ENCODE peak calls at places on chromosomes 5 and 9, in six cellular contexts. O is progenitor cell of endocrine pancreas; N is CD8-positive, alpha-beta T cell; V is neural progenitor cell; C is neural crest cell; U is IMR-90. A is an unnamed sample.

GRCh38 chr5:169350759-169351240 is 49.9 kb upstream of the SLIT3 start:
- DNase-seq in N (no peak), C (no peak), V (no peak), U (peak), O (no peak), A (no peak)

GRCh38 chr9:88783613-88784230 is 207.5 kb upstream of the S1PR3 start:
- DNase-seq in U (no peak), O (no peak), V (peak), N (no peak), C (no peak), A (no peak)

GRCh38 chr9:132404228-132404881 is 2.3 kb downstream of the TTF1 start:
- DNase-seq in V (no peak), U (no peak), O (no peak), N (no peak), C (no peak), A (no peak)

GRCh38 chr5:143542798-143543144 is 139.3 kb upstream of the NR3C1 start:
- DNase-seq in O (no peak), U (no peak), C (no peak), N (no peak), V (no peak), A (no peak)

GRCh38 chr9:72954431-72955420 is 1.9 kb upstream of the ALDH1A1 start:
- DNase-seq in U (no peak), C (no peak), O (no peak), V (no peak), N (no peak), A (no peak)

GRCh38 chr5:63085551-63085950 is 506.9 kb downstream of the LRRC70 start:
- DNase-seq in U (no peak), V (no peak), O (no peak), N (no peak), C (no peak), A (no peak)

GRCh38 chr5:179269781-179270543 is 75.3 kb downstream of the ADAMTS2 start:
- DNase-seq in N (no peak), V (no peak), O (no peak), C (no peak), U (no peak), A (peak)

GRCh38 chr9:100534401-100534800 is 43.5 kb upstream of the CAVIN4 start:
- DNase-seq in C (no peak), N (no peak), V (no peak), U (no peak), O (no peak), A (no peak)

GRCh38 chr5:16536246-16536645 is 70.6 kb upstream of the ZNF622 start:
- DNase-seq in U (peak), C (no peak), N (no peak), O (no peak), V (no peak), A (no peak)

GRCh38 chr5:128905225-128906110 is 59.8 kb upstream of the SLC27A6 start:
- DNase-seq in C (peak), O (no peak), V (peak), N (no peak), U (peak), A (no peak)

GRCh38 chr5:177495243-177496060 is 2.0 kb downstream of the PDLIM7 start:
- DNase-seq in N (no peak), O (no peak), V (peak), C (peak), U (peak), A (peak)

GRCh38 chr5:143094087-143094511 is 309.4 kb downstream of the NR3C1 start:
- DNase-seq in U (peak), N (no peak), C (peak), O (no peak), V (peak), A (no peak)

GRCh38 chr9:131833083-131833482 is 93.2 kb upstream of the RAPGEF1 start:
- DNase-seq in V (no peak), O (no peak), C (no peak), U (no peak), N (no peak), A (no peak)

GRCh38 chr9:89354471-89354870 is 36.2 kb downstream of the SECISBP2 start:
- DNase-seq in U (no peak), N (no peak), C (no peak), V (no peak), O (no peak), A (no peak)

GRCh38 chr9:115946530-115946929 is 207.1 kb upstream of the PAPPA start:
- DNase-seq in O (no peak), V (no peak), U (no peak), C (no peak), N (no peak), A (no peak)

GRCh38 chr9:83146325-83146724 is 83.4 kb upstream of the RASEF start:
- DNase-seq in U (no peak), N (no peak), C (no peak), O (no peak), V (no peak), A (no peak)

GRCh38 chr5:127754259-127754658 is 51.1 kb downstream of the CCDC192 start:
- DNase-seq in C (no peak), V (no peak), O (peak), N (no peak), U (peak), A (no peak)

GRCh38 chr5:33303696-33304095 is 137.1 kb upstream of the TARS1 start:
- DNase-seq in U (no peak), V (no peak), C (no peak), O (no peak), N (no peak), A (no peak)

GRCh38 chr9:76571288-76572204 is 112.6 kb downstream of the GCNT1 start:
- DNase-seq in U (no peak), N (no peak), C (no peak), V (no peak), O (no peak), A (no peak)

GRCh38 chr9:14383815-14384214 is 69.9 kb upstream of the NFIB start:
- DNase-seq in N (no peak), C (no peak), U (no peak), O (no peak), V (no peak), A (no peak)

GRCh38 chr9:122053951-122054350 is 39.2 kb downstream of the TTLL11 start:
- DNase-seq in N (no peak), C (no peak), U (no peak), O (no peak), V (no peak), A (no peak)

GRCh38 chr5:119897537-119898370 is 268.4 kb downstream of the FAM170A start:
- DNase-seq in U (no peak), O (no peak), V (no peak), N (no peak), C (no peak), A (no peak)
- TF ChIP-seq CTCF in U (no peak), O (no peak), V (no peak), N (no peak), C (no peak), A (no peak)

DNA sequence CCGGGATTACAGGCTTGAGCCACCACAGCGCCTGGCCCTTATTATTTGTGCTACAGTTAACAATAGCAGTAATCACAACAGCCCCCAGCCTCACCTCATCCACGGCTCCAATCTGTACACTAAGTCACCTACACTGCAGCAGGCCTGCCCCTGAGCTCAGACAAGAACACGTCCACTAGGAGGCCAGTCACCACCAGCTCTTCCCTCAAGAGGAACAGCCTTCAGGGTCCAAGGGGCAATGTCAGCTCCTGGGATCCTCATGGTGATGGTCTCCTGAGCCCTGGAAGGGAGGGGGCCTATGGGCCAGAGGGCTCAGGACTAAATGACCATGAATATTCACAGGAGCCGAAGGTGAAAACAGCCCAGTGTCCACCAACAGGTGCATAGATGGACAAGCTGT is 67.7 kb downstream of the VAV2 start:
- DNase-seq in V (no peak), N (no peak), C (no peak), O (no peak), U (no peak), A (no peak)
- TF ChIP-seq CTCF in V (peak), N (no peak), C (peak), O (no peak), U (no peak), A (no peak)

GRCh38 chr9:134436356-134436717 is 110.1 kb downstream of the RXRA start:
- DNase-seq in O (no peak), U (no peak), V (no peak), N (no peak), C (no peak), A (no peak)

GRCh38 chr9:134436926-134437325 is 110.7 kb downstream of the RXRA start:
- DNase-seq in N (no peak), O (no peak), U (no peak), V (no peak), C (no peak), A (no peak)

GRCh38 chr9:134437417-134438203 is 111.4 kb downstream of the RXRA start:
- DNase-seq in C (no peak), O (no peak), N (no peak), U (no peak), V (peak), A (no peak)

GRCh38 chr9:134439368-134439784 is 113.1 kb downstream of the RXRA start:
- DNase-seq in U (no peak), N (no peak), C (no peak), O (no peak), V (no peak), A (no peak)

DNA sequence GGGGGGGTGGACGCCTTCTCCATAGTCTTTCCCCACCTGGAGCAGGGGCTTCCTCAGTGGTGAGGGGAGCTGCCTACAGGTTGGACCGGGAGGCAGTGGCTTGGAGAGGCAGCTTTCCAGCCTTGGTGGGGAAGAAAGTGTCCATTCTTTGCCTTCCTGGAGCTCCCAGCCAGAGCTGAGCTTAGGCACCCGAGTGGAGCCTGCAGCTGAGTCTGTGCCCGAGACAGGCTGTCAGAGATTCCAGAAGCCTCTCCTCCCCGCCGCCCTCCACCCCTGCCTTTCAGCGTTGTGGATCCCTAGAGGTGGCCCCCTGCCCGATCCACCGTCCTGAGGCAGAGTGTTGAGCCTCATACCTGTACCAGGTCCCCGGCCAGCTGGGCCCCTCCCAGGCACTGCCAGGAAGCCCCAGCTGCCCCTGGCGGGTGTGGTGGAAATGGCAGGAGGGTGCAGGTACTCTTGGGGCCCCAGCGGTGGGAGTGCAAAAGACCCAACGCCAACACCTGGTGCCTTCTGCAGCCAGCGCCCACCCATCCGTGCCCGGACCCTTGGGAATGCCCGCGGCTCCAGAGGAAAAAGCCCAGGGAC is 112.0 kb downstream of the RXRA start:
- DNase-seq in N (no peak), U (no peak), V (peak), O (no peak), C (no peak), A (no peak)
- TF ChIP-seq CTCF in N (no peak), U (no peak), V (peak), O (no peak), C (no peak), A (no peak)

GRCh38 chr9:129569506-129570449 is 51.1 kb downstream of the C9orf50 start:
- DNase-seq in U (peak), V (peak), C (no peak), N (no peak), O (no peak), A (no peak)
- TF ChIP-seq CTCF in U (peak), V (peak), C (peak), N (no peak), O (peak), A (peak)

DNA sequence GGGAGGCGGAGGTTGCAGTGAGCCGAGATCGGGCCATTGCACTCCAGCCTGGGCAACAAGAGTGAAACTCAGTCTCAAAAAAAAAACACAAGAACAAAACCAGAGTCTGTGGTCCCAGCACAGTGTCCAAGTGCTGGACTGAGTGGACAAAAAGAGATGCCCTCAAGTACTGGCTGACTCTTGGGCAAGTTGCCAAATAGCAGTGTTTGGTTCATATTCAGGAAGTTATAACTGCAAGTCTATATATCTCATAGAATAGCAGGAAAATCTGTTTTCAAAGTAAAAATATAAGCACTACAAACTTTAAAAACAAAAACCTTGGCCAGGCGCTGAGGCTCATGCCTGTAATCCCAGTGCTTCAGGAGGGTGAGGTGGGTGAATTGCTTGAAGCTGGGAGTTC is 7.3 kb downstream of the HABP4 start:
- DNase-seq in V (no peak), O (no peak), C (no peak), N (no peak), U (no peak), A (no peak)
- TF ChIP-seq CTCF in V (no peak), O (no peak), C (no peak), N (no peak), U (no peak), A (no peak)

GRCh38 chr9:22119537-22120167 is 110.5 kb upstream of the CDKN2B start:
- DNase-seq in U (peak), C (no peak), N (no peak), V (peak), O (no peak), A (no peak)
- TF ChIP-seq CTCF in U (peak), C (peak), N (peak), V (peak), O (peak), A (peak)

DNA sequence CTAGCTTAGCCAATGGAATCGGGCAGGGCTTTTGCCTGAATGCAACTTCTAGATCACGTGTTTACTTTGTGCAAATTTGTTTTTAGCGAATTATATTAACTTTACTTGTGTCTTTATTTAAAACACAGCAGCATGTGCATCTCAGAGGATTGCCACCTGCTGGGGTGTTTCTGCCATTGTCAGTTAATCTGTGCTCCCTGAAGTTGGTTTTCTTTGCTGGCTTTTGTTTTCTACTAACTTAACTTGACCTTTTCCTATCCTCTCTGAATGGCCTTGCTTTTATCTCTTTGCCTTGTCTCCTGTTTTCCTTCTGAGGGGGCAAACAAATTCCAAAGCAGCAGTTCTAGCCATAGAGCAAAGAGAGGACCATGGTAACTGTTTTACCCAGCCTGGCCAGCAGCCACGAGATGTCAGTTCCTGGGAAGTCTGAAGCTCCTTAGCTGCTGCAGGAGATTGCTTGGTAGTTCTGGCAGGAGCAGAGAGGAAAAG is 67.6 kb downstream of the ARHGEF28 start:
- DNase-seq in O (no peak), N (no peak), V (peak), U (peak), C (no peak), A (no peak)
- TF ChIP-seq CTCF in O (peak), N (no peak), V (peak), U (peak), C (peak), A (peak)

GRCh38 chr9:34989946-34990635 is 546 bp downstream of the DNAJB5 start:
- DNase-seq in U (peak), V (peak), O (peak), N (no peak), C (peak), A (peak)

GRCh38 chr9:34990908-34991832 is 1.6 kb downstream of the DNAJB5 start:
- DNase-seq in N (no peak), U (no peak), C (no peak), V (peak), O (no peak), A (no peak)

GRCh38 chr9:34993502-34994428 is 4.2 kb downstream of the DNAJB5 start:
- DNase-seq in N (no peak), O (no peak), U (peak), V (no peak), C (no peak), A (no peak)

GRCh38 chr9:34992376-34992951 is 2.9 kb downstream of the DNAJB5 start:
- DNase-seq in V (peak), N (no peak), O (no peak), C (no peak), U (peak), A (peak)

GRCh38 chr9:34991833-34992375 is 2.4 kb downstream of the DNAJB5 start:
- DNase-seq in C (no peak), N (no peak), U (no peak), V (peak), O (peak), A (no peak)
- TF ChIP-seq CTCF in C (no peak), N (no peak), U (no peak), V (peak), O (peak), A (no peak)

DNA sequence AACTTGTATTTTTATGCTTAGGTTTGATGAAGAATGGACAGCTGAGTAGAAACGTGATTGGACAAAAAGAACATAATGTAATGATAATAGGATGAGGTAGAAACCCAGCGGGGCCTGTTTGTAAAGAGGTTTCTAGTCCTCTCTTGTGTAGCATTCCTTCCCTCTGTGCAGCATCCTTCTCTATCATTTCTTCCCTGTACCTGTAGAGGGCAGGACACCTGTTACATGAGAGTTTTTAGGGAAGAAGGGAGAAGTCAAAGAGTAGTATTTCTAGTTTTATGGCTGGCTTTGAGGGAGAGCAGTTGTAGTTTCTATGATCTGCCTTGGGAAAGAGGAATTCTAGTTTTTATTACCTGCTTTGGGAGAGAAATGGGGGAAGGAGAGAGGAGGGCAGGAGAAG is 162.1 kb upstream of the FST start:
- DNase-seq in C (no peak), N (no peak), U (no peak), V (peak), O (no peak), A (no peak)
- TF ChIP-seq CTCF in C (no peak), N (no peak), U (no peak), V (peak), O (peak), A (no peak)

GRCh38 chr5:91386120-91386519 is 3.0 kb upstream of the ARRDC3 start:
- DNase-seq in O (no peak), C (no peak), V (no peak), U (peak), N (no peak), A (no peak)
- TF ChIP-seq CTCF in O (no peak), C (no peak), V (no peak), U (no peak), N (no peak), A (no peak)